ENCODE peak calls at places on chromosome 12, in four cellular contexts. W is stimulated activated CD4-positive, alpha-beta T cell treated with anti-CD3 and anti-CD28 coated beads, TNF-alpha, amount 100 ng/mL, for 1 hour; M is NCI-H510A; E is CD8-positive, alpha-beta T cell. G is an unnamed sample.

GRCh38 chr12:95208678-95209077 is 8.6 kb downstream of the FGD6 start:
- DNase-seq in W (no peak), M (peak; percentile 46), E (no peak), G (no peak)

GRCh38 chr12:75954076-75954475 is 77.5 kb downstream of the PHLDA1 start:
- DNase-seq in W (no peak), M (no peak), E (no peak), G (no peak)

GRCh38 chr12:116172224-116172849 is 105.2 kb downstream of the MED13L start:
- DNase-seq in W (no peak), M (no peak), E (no peak), G (no peak)

GRCh38 chr12:12612403-12612802 is 727 bp downstream of the CREBL2 start:
- DNase-seq in W (no peak), M (peak; percentile 1), E (no peak), G (no peak)

GRCh38 chr12:56150563-56150962 is 1.8 kb upstream of the MYL6B start:
- DNase-seq in W (no peak), M (no peak), E (no peak), G (no peak)

GRCh38 chr12:30818562-30818961 is 63.8 kb upstream of the CAPRIN2 start:
- DNase-seq in W (no peak), M (no peak), E (no peak), G (no peak)

GRCh38 chr12:110102255-110102654 is 21.9 kb upstream of the IFT81 start:
- DNase-seq in W (no peak), M (peak; percentile 20), E (no peak), G (peak; percentile 28)

GRCh38 chr12:121279507-121279915 is 17.0 kb downstream of the CAMKK2 start:
- DNase-seq in W (no peak), M (no peak), E (no peak), G (no peak)

GRCh38 chr12:71947645-71948105 is 9.0 kb downstream of the TPH2 start:
- DNase-seq in W (no peak), M (peak; percentile 97), E (no peak), G (no peak)

GRCh38 chr12:57473886-57474285 is 5.8 kb downstream of the ARHGAP9 start:
- DNase-seq in W (no peak), M (no peak), E (no peak), G (no peak)

GRCh38 chr12:71169286-71169685 is 11.5 kb upstream of the TSPAN8 start:
- DNase-seq in W (no peak), M (no peak), E (no peak), G (no peak)

GRCh38 chr12:57451233-57451778 is 3.8 kb upstream of the INHBE start:
- DNase-seq in W (no peak), M (no peak), E (no peak), G (no peak)

GRCh38 chr12:133236556-133236955 is 879 bp upstream of the ANHX start:
- DNase-seq in W (no peak), M (no peak), E (no peak), G (no peak)

GRCh38 chr12:61854902-61855301 is 405.3 kb upstream of the USP15 start:
- DNase-seq in W (no peak), M (no peak), E (no peak), G (no peak)

GRCh38 chr12:99442758-99443157 is 204.8 kb upstream of the GARIN6 start:
- DNase-seq in W (no peak), M (no peak), E (no peak), G (no peak)

GRCh38 chr12:80837342-80837978 is 100.3 kb downstream of the LIN7A start:
- DNase-seq in W (no peak), M (no peak), E (no peak), G (no peak)

GRCh38 chr12:2646341-2646740 is 148.4 kb upstream of the FKBP4 start:
- DNase-seq in W (no peak), M (no peak), E (no peak), G (no peak)

GRCh38 chr12:68971404-68971803 is 38.4 kb upstream of the CPM start:
- DNase-seq in W (no peak), M (no peak), E (no peak), G (no peak)

GRCh38 chr12:75891072-75891471 is 140.5 kb downstream of the PHLDA1 start:
- DNase-seq in W (no peak), M (no peak), E (no peak), G (no peak)

GRCh38 chr12:95548056-95548538 is 3.2 kb downstream of the USP44 start:
- DNase-seq in W (no peak), M (no peak), E (peak; percentile 28), G (no peak)

GRCh38 chr12:12506541-12506940 is 56.1 kb downstream of the DUSP16 start:
- DNase-seq in W (no peak), M (no peak), E (no peak), G (no peak)

GRCh38 chr12:67754933-67755697 is 106.6 kb downstream of the DYRK2 start:
- DNase-seq in W (no peak), M (no peak), E (no peak), G (no peak)

GRCh38 chr12:47942327-47943230 is 20.8 kb upstream of the TMEM106C start:
- DNase-seq in W (no peak), M (no peak), E (peak; percentile 59), G (no peak)

GRCh38 chr12:109827566-109828550 is 5.3 kb downstream of the TRPV4 start:
- DNase-seq in W (no peak), M (no peak), E (no peak), G (peak; percentile 20)

GRCh38 chr12:70692681-70693288 is 55.6 kb upstream of the PTPRB start:
- DNase-seq in W (no peak), M (no peak), E (no peak), G (no peak)

GRCh38 chr12:116919247-116919671 is 8.5 kb downstream of the FBXW8 start:
- DNase-seq in W (no peak), M (peak; percentile 44), E (no peak), G (no peak)

GRCh38 chr12:95838125-95838524 is 20.6 kb upstream of the SNRPF start:
- DNase-seq in W (no peak), M (peak; percentile 45), E (no peak), G (peak; percentile 76)

GRCh38 chr12:122517877-122518276 is 8.9 kb downstream of the RSRC2 start:
- DNase-seq in W (no peak), M (no peak), E (no peak), G (no peak)

GRCh38 chr12:131116437-131117117 is 162.9 kb downstream of the ADGRD1 start:
- DNase-seq in W (no peak), M (no peak), E (no peak), G (no peak)

G was measured in KG1.